ENCODE peak calls at places on chromosomes 1 and 21, in four cellular contexts. J is body of pancreas, K is uterus, T is left ventricle myocardium inferior. D is an unnamed sample. For H3K36me3, the result is how much of the 10 kb centered on the place peaks cover.

GRCh38 chr1:172180886-172181285 is 239.6 kb upstream of the C1orf105 start:
- DNase-seq in J (peak), K (peak), T (peak), D (no peak)

GRCh38 chr1:93851327-93851712 is 27.7 kb downstream of the DNTTIP2 start:
- DNase-seq in J (no peak), K (no peak), T (no peak), D (no peak)

GRCh38 chr1:209567788-209568187 is 15.7 kb upstream of the CAMK1G start:
- DNase-seq in J (no peak), K (no peak), T (no peak), D (peak)

GRCh38 chr1:23473037-23473800 is 10.8 kb downstream of the ASAP3 start:
- DNase-seq in J (no peak), K (no peak), T (no peak), D (peak)

GRCh38 chr1:30822966-30823581 is 65.5 kb upstream of the LAPTM5 start:
- DNase-seq in J (peak), K (no peak), T (no peak), D (no peak)

GRCh38 chr1:244887281-244887680 is 22.9 kb upstream of the HNRNPU start:
- DNase-seq in J (no peak), K (no peak), T (no peak), D (no peak)

GRCh38 chr1:56199060-56199459 is 380.3 kb downstream of the PLPP3 start:
- DNase-seq in J (no peak), K (no peak), T (no peak), D (no peak)

GRCh38 chr1:205286335-205286950 is 35.1 kb downstream of the NUAK2 start:
- DNase-seq in J (no peak), K (no peak), T (no peak), D (no peak)

GRCh38 chr1:183537405-183537804 is 52.9 kb downstream of the NCF2 start:
- DNase-seq in J (no peak), K (no peak), T (no peak), D (no peak)

GRCh38 chr1:220511183-220511582 is 16.8 kb upstream of the MARK1 start:
- DNase-seq in J (no peak), K (no peak), T (no peak), D (no peak)

GRCh38 chr21:45294509-45295291 is 7.0 kb upstream of the POFUT2 start:
- DNase-seq in J (peak), K (peak), T (peak), D (peak)

GRCh38 chr1:234607091-234608025 is 2.6 kb downstream of the IRF2BP2 start:
- DNase-seq in J (peak), K (no peak), T (peak), D (no peak)

GRCh38 chr21:33492571-33492970 is 1.1 kb upstream of the DNAJC28 start:
- DNase-seq in J (no peak), K (no peak), T (no peak), D (no peak)

GRCh38 chr1:192729500-192729899 is 79.3 kb upstream of the RGS2 start:
- DNase-seq in J (no peak), K (no peak), T (no peak), D (no peak)

GRCh38 chr1:204633665-204634064 is 51.9 kb downstream of the LRRN2 start:
- DNase-seq in J (peak), K (peak), T (peak), D (no peak)

GRCh38 chr1:29096255-29096896 is 27.3 kb downstream of the TMEM200B start:
- DNase-seq in J (no peak), K (no peak), T (no peak), D (no peak)

GRCh38 chr1:162213281-162213909 is 143.9 kb downstream of the NOS1AP start:
- DNase-seq in J (peak), K (peak), T (peak), D (no peak)

GRCh38 chr1:23103001-23103879 is 65.4 kb downstream of the LUZP1 start:
- DNase-seq in J (no peak), K (no peak), T (no peak), D (no peak)

GRCh38 chr1:167698313-167698712 is 23.5 kb upstream of the MPZL1 start:
- DNase-seq in J (no peak), K (no peak), T (no peak), D (no peak)

GRCh38 chr1:10195570-10195969 is 14.8 kb upstream of the KIF1B start:
- DNase-seq in J (no peak), K (peak), T (no peak), D (no peak)

GRCh38 chr1:198162091-198162767 is 5.4 kb downstream of the NEK7 start:
- DNase-seq in J (peak), K (no peak), T (no peak), D (no peak)

GRCh38 chr1:94038511-94038910 is 82.4 kb downstream of the ABCA4 start:
- DNase-seq in J (no peak), K (peak), T (no peak), D (no peak)

GRCh38 chr1:96710708-96711477 is 10.7 kb upstream of the PTBP2 start:
- DNase-seq in J (no peak), K (no peak), T (no peak), D (no peak)

GRCh38 chr1:1020000-1020404 is at the start of gene AGRN:
- DNase-seq in J (peak), K (no peak), T (no peak), D (no peak)

GRCh38 chr21:37380349-37381323 is 14.1 kb downstream of the DYRK1A start:
- DNase-seq in J (peak), K (no peak), T (no peak), D (no peak)

GRCh38 chr1:244205906-244206305 is 154.8 kb downstream of the ZBTB18 start:
- DNase-seq in J (no peak), K (no peak), T (no peak), D (no peak)

GRCh38 chr1:145961425-145962156 is 2.8 kb downstream of the ANKRD34A start:
- DNase-seq in J (peak), K (peak), T (peak), D (no peak)

GRCh38 chr1:116580446-116581322 is 9.9 kb upstream of the CD58 start:
- DNase-seq in J (no peak), K (no peak), T (no peak), D (no peak)

GRCh38 chr21:44759628-44760285 is 41.9 kb downstream of the UBE2G2 start:
- DNase-seq in J (no peak), K (no peak), T (no peak), D (no peak)

GRCh38 chr1:15272009-15272781 is 25.2 kb downstream of the FHAD1 start:
- DNase-seq in J (peak), K (peak), T (peak), D (peak)

GRCh38 chr1:186195377-186195931 is 179.6 kb downstream of the TPR start:
- DNase-seq in J (no peak), K (no peak), T (no peak), D (no peak)

GRCh38 chr1:24393892-24394291 is 19.7 kb downstream of the STPG1 start:
- DNase-seq in J (no peak), K (no peak), T (no peak), D (no peak)

GRCh38 chr1:213761845-213762407 is 225.8 kb upstream of the PROX1 start:
- DNase-seq in J (no peak), K (no peak), T (no peak), D (no peak)

GRCh38 chr1:199742547-199742946 is 285.0 kb upstream of the NR5A2 start:
- DNase-seq in J (no peak), K (no peak), T (no peak), D (peak)

GRCh38 chr1:12549460-12550349 is 68.3 kb downstream of the DHRS3 start:
- DNase-seq in J (peak), K (peak), T (peak), D (peak)
- TF ChIP-seq CTCF in J (no peak), K (no peak), T (no peak), D (no peak)

GRCh38 chr1:44819594-44820327 is 11.4 kb downstream of the BTBD19 start:
- DNase-seq in J (peak), K (peak), T (peak), D (peak)

GRCh38 chr1:44820328-44820944 is 12.1 kb downstream of the BTBD19 start:
- DNase-seq in J (no peak), K (no peak), T (no peak), D (no peak)

GRCh38 chr1:44822131-44822701 is 13.9 kb downstream of the BTBD19 start:
- DNase-seq in J (no peak), K (no peak), T (no peak), D (no peak)

GRCh38 chr1:44822981-44823451 is 14.7 kb downstream of the BTBD19 start:
- DNase-seq in J (no peak), K (no peak), T (no peak), D (no peak)

DNA sequence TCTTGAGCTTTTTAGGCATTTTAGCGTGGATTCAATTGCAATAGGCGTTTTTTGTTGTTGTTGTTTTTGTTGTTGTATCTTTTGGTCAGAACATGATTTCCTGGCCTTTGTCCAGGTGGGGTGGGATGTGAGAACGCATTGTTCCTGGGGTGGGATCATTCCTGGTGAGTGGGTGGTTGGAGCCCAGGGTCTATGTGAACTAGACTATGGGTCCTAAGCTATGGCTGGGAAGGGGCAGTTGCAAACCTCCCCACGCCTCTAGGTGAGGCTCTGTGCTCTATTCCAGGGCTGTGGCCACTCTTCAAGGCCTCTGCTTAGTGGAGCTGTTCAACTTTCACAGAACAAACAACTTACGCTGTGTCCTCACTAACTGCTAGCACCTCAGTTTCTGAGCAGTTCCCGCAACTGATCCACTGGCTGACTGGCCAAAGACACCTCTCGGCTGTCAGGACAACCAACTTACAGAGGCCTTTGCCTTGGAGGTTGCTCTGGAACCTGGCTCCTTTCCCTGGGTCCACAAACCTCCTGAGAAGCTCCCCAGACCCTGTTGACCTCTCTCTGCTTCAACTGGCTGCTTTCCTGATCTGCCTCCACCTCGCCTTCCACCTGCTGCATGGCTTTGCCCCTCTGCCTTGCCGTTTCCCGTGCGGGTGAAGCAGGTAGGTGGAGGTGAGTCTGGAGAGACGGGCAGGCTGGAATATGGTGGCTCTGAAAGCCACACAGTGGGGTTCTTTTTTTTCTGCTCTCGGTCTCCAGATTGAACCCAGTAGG is 12.8 kb downstream of the BTBD19 start:
- DNase-seq in J (no peak), K (no peak), T (no peak), D (no peak)
- H3K4me3 ChIP-seq in J (no peak), K (peak), T (peak), D (no peak)

GRCh38 chr1:11802973-11803885 is 2.5 kb downstream of the MTHFR start:
- DNase-seq in J (peak), K (peak), T (peak), D (peak)

GRCh38 chr1:11805454-11806306 is at the start of the genes CLCN6 and MTHFR:
- DNase-seq in J (peak), K (peak), T (peak), D (peak)

GRCh38 chr1:11804666-11805453 is 904 bp downstream of the MTHFR start:
- DNase-seq in J (peak), K (peak), T (peak), D (no peak)

GRCh38 chr1:11806307-11806936 is 431 bp downstream of the CLCN6 start:
- DNase-seq in J (no peak), K (no peak), T (no peak), D (no peak)

GRCh38 chr1:11807087-11807486 is 1.1 kb downstream of the CLCN6 start:
- DNase-seq in J (no peak), K (no peak), T (no peak), D (no peak)
- H3K36me3 ChIP-seq in J (under half), K (under half), T (under half), D (under half)

GRCh38 chr1:98991127-98992003 is 13.3 kb downstream of the PLPPR5 start:
- DNase-seq in J (no peak), K (no peak), T (no peak), D (peak)
- TF ChIP-seq CTCF in J (peak), K (no peak), T (no peak), D (peak)

GRCh38 chr1:226661965-226662364 is 77.1 kb downstream of the ITPKB start:
- DNase-seq in J (no peak), K (peak), T (peak), D (no peak)
- H3K4me3 ChIP-seq in J (no peak), K (no peak), T (no peak), D (no peak)